ENCODE peak calls at places on chromosomes 1 and 21, in five cellular contexts. One of them, this sample, is unnamed.

GRCh38 chr1:161119017-161119378 is 1.1 kb downstream of the NIT1 start:
- DNase-seq in activated CD8-positive, alpha-beta T cell treated with anti-CD3 and anti-CD28 coated beads for 36 hours: peak
- DNase-seq in heart left ventricle: peak
- DNase-seq in endothelial cell: peak
- DNase-seq in pancreas: peak
- DNase-seq in this sample: no peak

GRCh38 chr1:18731591-18732235 is 101.1 kb downstream of the PAX7 start:
- DNase-seq in activated CD8-positive, alpha-beta T cell treated with anti-CD3 and anti-CD28 coated beads for 36 hours: no peak
- DNase-seq in heart left ventricle: no peak
- DNase-seq in endothelial cell: no peak
- DNase-seq in pancreas: no peak
- DNase-seq in this sample: no peak

GRCh38 chr1:29894311-29894710 is 658.0 kb downstream of the PTPRU start:
- DNase-seq in activated CD8-positive, alpha-beta T cell treated with anti-CD3 and anti-CD28 coated beads for 36 hours: no peak
- DNase-seq in heart left ventricle: no peak
- DNase-seq in endothelial cell: no peak
- DNase-seq in pancreas: no peak
- DNase-seq in this sample: no peak

GRCh38 chr1:1779691-1780597 is 1.7 kb upstream of the NADK start:
- DNase-seq in activated CD8-positive, alpha-beta T cell treated with anti-CD3 and anti-CD28 coated beads for 36 hours: peak
- DNase-seq in heart left ventricle: peak
- DNase-seq in endothelial cell: no peak
- DNase-seq in pancreas: peak
- DNase-seq in this sample: peak

GRCh38 chr21:14602418-14602987 is 56.4 kb upstream of the SAMSN1 start:
- DNase-seq in activated CD8-positive, alpha-beta T cell treated with anti-CD3 and anti-CD28 coated beads for 36 hours: no peak
- DNase-seq in heart left ventricle: no peak
- DNase-seq in endothelial cell: no peak
- DNase-seq in pancreas: no peak
- DNase-seq in this sample: no peak

GRCh38 chr1:163922743-163923186 is 601.0 kb downstream of the NUF2 start:
- DNase-seq in activated CD8-positive, alpha-beta T cell treated with anti-CD3 and anti-CD28 coated beads for 36 hours: no peak
- DNase-seq in heart left ventricle: no peak
- DNase-seq in endothelial cell: no peak
- DNase-seq in pancreas: no peak
- DNase-seq in this sample: no peak

GRCh38 chr1:53552146-53552940 is 93.1 kb downstream of the DMRTB1 start:
- DNase-seq in activated CD8-positive, alpha-beta T cell treated with anti-CD3 and anti-CD28 coated beads for 36 hours: no peak
- DNase-seq in heart left ventricle: no peak
- DNase-seq in endothelial cell: no peak
- DNase-seq in pancreas: no peak
- DNase-seq in this sample: no peak

GRCh38 chr1:166080277-166080964 is 86.4 kb downstream of the FAM78B start:
- DNase-seq in activated CD8-positive, alpha-beta T cell treated with anti-CD3 and anti-CD28 coated beads for 36 hours: no peak
- DNase-seq in heart left ventricle: no peak
- DNase-seq in endothelial cell: no peak
- DNase-seq in pancreas: no peak
- DNase-seq in this sample: no peak

GRCh38 chr1:22712502-22713271 is 2.0 kb downstream of the EPHB2 start:
- DNase-seq in activated CD8-positive, alpha-beta T cell treated with anti-CD3 and anti-CD28 coated beads for 36 hours: peak
- DNase-seq in heart left ventricle: no peak
- DNase-seq in endothelial cell: no peak
- DNase-seq in pancreas: no peak
- DNase-seq in this sample: no peak

GRCh38 chr1:31754397-31754796 is 9.7 kb downstream of the ADGRB2 start:
- DNase-seq in activated CD8-positive, alpha-beta T cell treated with anti-CD3 and anti-CD28 coated beads for 36 hours: no peak
- DNase-seq in heart left ventricle: no peak
- DNase-seq in endothelial cell: no peak
- DNase-seq in pancreas: no peak
- DNase-seq in this sample: no peak

GRCh38 chr1:230629511-230629910 is 12.8 kb upstream of the COG2 start:
- DNase-seq in activated CD8-positive, alpha-beta T cell treated with anti-CD3 and anti-CD28 coated beads for 36 hours: no peak
- DNase-seq in heart left ventricle: no peak
- DNase-seq in endothelial cell: no peak
- DNase-seq in pancreas: no peak
- DNase-seq in this sample: no peak

GRCh38 chr1:230633469-230633868 is 8.8 kb upstream of the COG2 start:
- DNase-seq in activated CD8-positive, alpha-beta T cell treated with anti-CD3 and anti-CD28 coated beads for 36 hours: no peak
- DNase-seq in heart left ventricle: no peak
- DNase-seq in endothelial cell: no peak
- DNase-seq in pancreas: no peak
- DNase-seq in this sample: no peak

GRCh38 chr1:230631477-230631876 is 10.8 kb upstream of the COG2 start:
- DNase-seq in activated CD8-positive, alpha-beta T cell treated with anti-CD3 and anti-CD28 coated beads for 36 hours: no peak
- DNase-seq in heart left ventricle: no peak
- DNase-seq in endothelial cell: no peak
- DNase-seq in pancreas: no peak
- DNase-seq in this sample: no peak

GRCh38 chr1:230634384-230634783 is 7.9 kb upstream of the COG2 start:
- DNase-seq in activated CD8-positive, alpha-beta T cell treated with anti-CD3 and anti-CD28 coated beads for 36 hours: no peak
- DNase-seq in heart left ventricle: no peak
- DNase-seq in endothelial cell: no peak
- DNase-seq in pancreas: no peak
- DNase-seq in this sample: no peak

GRCh38 chr1:230632273-230632873 is 9.9 kb upstream of the COG2 start:
- DNase-seq in activated CD8-positive, alpha-beta T cell treated with anti-CD3 and anti-CD28 coated beads for 36 hours: peak
- DNase-seq in heart left ventricle: no peak
- DNase-seq in endothelial cell: peak
- DNase-seq in pancreas: peak
- DNase-seq in this sample: no peak
- TF ChIP-seq CTCF in activated CD8-positive, alpha-beta T cell treated with anti-CD3 and anti-CD28 coated beads for 36 hours: no peak
- TF ChIP-seq CTCF in heart left ventricle: peak
- TF ChIP-seq CTCF in endothelial cell: peak
- TF ChIP-seq CTCF in pancreas: peak
- TF ChIP-seq CTCF in this sample: peak

DNA sequence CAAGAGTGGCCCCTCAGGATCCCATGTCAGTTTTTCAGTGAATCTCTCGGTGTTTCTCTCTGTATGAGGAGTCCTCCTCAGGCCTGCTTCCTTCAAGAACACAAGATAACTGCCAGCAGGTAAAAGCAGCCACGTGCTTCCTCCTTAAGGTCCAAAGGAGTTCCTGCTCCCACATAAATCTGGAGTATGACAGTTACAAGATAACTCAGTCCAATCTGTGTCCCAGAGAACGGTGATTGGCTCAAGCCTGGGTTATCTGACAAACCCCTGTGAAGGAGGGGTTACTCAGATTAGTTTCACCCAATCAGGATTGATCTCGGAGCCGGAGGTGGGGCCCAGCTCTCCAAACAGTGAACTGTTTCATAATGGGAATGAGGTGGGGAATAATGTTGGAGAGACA is 5.8 kb upstream of the ANKRD13C start:
- DNase-seq in activated CD8-positive, alpha-beta T cell treated with anti-CD3 and anti-CD28 coated beads for 36 hours: no peak
- DNase-seq in heart left ventricle: no peak
- DNase-seq in endothelial cell: no peak
- DNase-seq in pancreas: no peak
- DNase-seq in this sample: no peak
- TF ChIP-seq CTCF in activated CD8-positive, alpha-beta T cell treated with anti-CD3 and anti-CD28 coated beads for 36 hours: no peak
- TF ChIP-seq CTCF in heart left ventricle: no peak
- TF ChIP-seq CTCF in endothelial cell: no peak
- TF ChIP-seq CTCF in pancreas: no peak
- TF ChIP-seq CTCF in this sample: no peak

DNA sequence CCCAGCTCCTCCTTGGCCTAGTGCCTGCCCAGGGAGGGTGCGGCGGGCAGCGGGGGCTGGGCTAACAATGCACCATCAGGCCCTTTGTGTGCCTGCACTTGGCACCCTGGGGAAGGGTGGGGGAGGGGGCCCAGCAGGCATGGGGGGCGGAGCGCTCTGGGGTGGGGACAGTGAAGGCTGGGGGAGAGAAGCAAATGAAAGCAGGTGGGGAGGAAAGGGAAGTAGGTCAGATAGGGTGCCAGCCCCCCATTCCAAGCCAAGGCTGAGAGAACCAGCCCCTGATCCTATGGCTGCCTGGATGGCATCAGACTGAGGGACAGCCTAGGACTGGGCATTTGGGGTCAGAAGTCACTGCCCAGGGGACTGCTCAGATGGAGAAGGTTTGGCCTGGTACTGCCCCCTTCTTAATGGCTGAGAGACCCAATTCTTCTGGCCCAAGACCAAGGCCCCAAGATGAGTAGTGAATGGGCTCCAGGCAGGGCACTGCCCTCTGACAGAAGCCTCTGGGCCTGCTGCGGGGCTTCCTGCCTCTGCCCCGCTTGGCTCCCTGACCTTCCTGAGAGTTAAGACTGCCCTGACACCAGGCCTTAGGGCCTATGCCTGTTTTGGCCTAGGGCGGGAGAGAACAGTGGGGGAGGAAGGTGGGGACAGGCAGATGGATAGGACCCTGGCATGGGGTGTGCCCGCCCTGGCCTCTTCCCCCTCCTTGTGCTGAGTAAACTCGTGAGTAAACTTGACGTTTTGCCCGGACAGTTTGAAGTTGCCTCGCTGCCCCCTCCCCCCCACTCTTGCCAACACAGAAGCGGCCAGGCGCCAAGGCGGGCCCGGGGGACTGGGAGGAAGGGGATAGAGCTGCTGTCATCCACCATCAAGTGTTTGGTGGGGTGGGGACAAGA is 2.7 kb downstream of the ZBTB7B start:
- DNase-seq in activated CD8-positive, alpha-beta T cell treated with anti-CD3 and anti-CD28 coated beads for 36 hours: peak
- DNase-seq in heart left ventricle: peak
- DNase-seq in endothelial cell: no peak
- DNase-seq in pancreas: peak
- DNase-seq in this sample: peak
- TF ChIP-seq CTCF in activated CD8-positive, alpha-beta T cell treated with anti-CD3 and anti-CD28 coated beads for 36 hours: no peak
- TF ChIP-seq CTCF in heart left ventricle: no peak
- TF ChIP-seq CTCF in endothelial cell: no peak
- TF ChIP-seq CTCF in pancreas: no peak
- TF ChIP-seq CTCF in this sample: no peak

GRCh38 chr1:226034482-226034881 is 28.0 kb upstream of the H3-3A start:
- DNase-seq in activated CD8-positive, alpha-beta T cell treated with anti-CD3 and anti-CD28 coated beads for 36 hours: no peak
- DNase-seq in heart left ventricle: peak
- DNase-seq in endothelial cell: no peak
- DNase-seq in pancreas: peak
- DNase-seq in this sample: peak
- TF ChIP-seq CTCF in activated CD8-positive, alpha-beta T cell treated with anti-CD3 and anti-CD28 coated beads for 36 hours: no peak
- TF ChIP-seq CTCF in heart left ventricle: no peak
- TF ChIP-seq CTCF in endothelial cell: no peak
- TF ChIP-seq CTCF in pancreas: no peak
- TF ChIP-seq CTCF in this sample: no peak

GRCh38 chr1:40362699-40363098 is 10.8 kb upstream of the SMAP2 start:
- DNase-seq in activated CD8-positive, alpha-beta T cell treated with anti-CD3 and anti-CD28 coated beads for 36 hours: no peak
- DNase-seq in heart left ventricle: no peak
- DNase-seq in endothelial cell: no peak
- DNase-seq in pancreas: no peak
- DNase-seq in this sample: no peak

GRCh38 chr1:40362199-40362598 is 11.3 kb upstream of the SMAP2 start:
- DNase-seq in activated CD8-positive, alpha-beta T cell treated with anti-CD3 and anti-CD28 coated beads for 36 hours: no peak
- DNase-seq in heart left ventricle: no peak
- DNase-seq in endothelial cell: no peak
- DNase-seq in pancreas: no peak
- DNase-seq in this sample: no peak

GRCh38 chr1:40361637-40362036 is 11.9 kb upstream of the SMAP2 start:
- DNase-seq in activated CD8-positive, alpha-beta T cell treated with anti-CD3 and anti-CD28 coated beads for 36 hours: no peak
- DNase-seq in heart left ventricle: no peak
- DNase-seq in endothelial cell: no peak
- DNase-seq in pancreas: no peak
- DNase-seq in this sample: no peak

GRCh38 chr1:40360631-40361030 is 12.9 kb upstream of the SMAP2 start:
- DNase-seq in activated CD8-positive, alpha-beta T cell treated with anti-CD3 and anti-CD28 coated beads for 36 hours: no peak
- DNase-seq in heart left ventricle: no peak
- DNase-seq in endothelial cell: no peak
- DNase-seq in pancreas: no peak
- DNase-seq in this sample: no peak

GRCh38 chr1:40363721-40364120 is 9.8 kb upstream of the SMAP2 start:
- DNase-seq in activated CD8-positive, alpha-beta T cell treated with anti-CD3 and anti-CD28 coated beads for 36 hours: peak
- DNase-seq in heart left ventricle: no peak
- DNase-seq in endothelial cell: no peak
- DNase-seq in pancreas: no peak
- DNase-seq in this sample: no peak
- TF ChIP-seq CTCF in activated CD8-positive, alpha-beta T cell treated with anti-CD3 and anti-CD28 coated beads for 36 hours: peak
- TF ChIP-seq CTCF in heart left ventricle: no peak
- TF ChIP-seq CTCF in endothelial cell: no peak
- TF ChIP-seq CTCF in pancreas: no peak
- TF ChIP-seq CTCF in this sample: no peak